ENCODE peak calls at places on chromosomes 1 and 21, in seven cellular contexts. D, R, L, O, G, C and N are unnamed samples.

GRCh38 chr1:156711011-156711817 is 5.8 kb upstream of the CRABP2 start:
- DNase-seq in O (no peak), G (no peak), C (peak), R (no peak), D (no peak), L (no peak), N (no peak)

GRCh38 chr1:62882161-62882560 is 98.2 kb downstream of the ATG4C start:
- DNase-seq in O (no peak), L (no peak), R (no peak), D (no peak), G (no peak), C (peak), N (no peak)

GRCh38 chr1:204161609-204162497 is 4.3 kb downstream of the REN start:
- DNase-seq in D (no peak), C (no peak), R (no peak), G (peak), O (no peak), L (no peak), N (no peak)

GRCh38 chr1:119549719-119550141 is 42.7 kb downstream of the HSD3B1 start:
- DNase-seq in D (no peak), R (peak), G (peak), L (peak), C (peak), O (no peak), N (peak)

GRCh38 chr1:94992863-94993563 is 66.1 kb upstream of the CNN3 start:
- DNase-seq in D (no peak), O (no peak), C (no peak), G (no peak), R (no peak), L (no peak), N (no peak)

GRCh38 chr1:27391511-27392095 is 819 bp upstream of the GPR3 start:
- DNase-seq in L (no peak), G (no peak), D (peak), O (peak), C (peak), R (peak), N (no peak)

GRCh38 chr1:164602480-164603093 is 43.6 kb downstream of the PBX1 start:
- DNase-seq in D (no peak), O (no peak), R (peak), G (peak), C (no peak), L (no peak), N (peak)

GRCh38 chr1:110120960-110121561 is 8.8 kb downstream of the UBL4B start:
- DNase-seq in G (no peak), C (no peak), O (no peak), R (no peak), L (no peak), D (no peak), N (no peak)

GRCh38 chr1:9211291-9211811 is 23.2 kb upstream of the H6PD start:
- DNase-seq in O (no peak), D (no peak), C (no peak), L (no peak), R (no peak), G (no peak), N (no peak)

GRCh38 chr1:180652791-180653190 is 21.0 kb downstream of the XPR1 start:
- DNase-seq in G (no peak), L (no peak), R (no peak), C (no peak), D (no peak), O (no peak), N (no peak)

GRCh38 chr1:173269490-173270230 is 62.5 kb upstream of the TNFSF4 start:
- DNase-seq in L (no peak), C (no peak), R (no peak), G (no peak), D (no peak), O (no peak), N (no peak)

GRCh38 chr1:111847519-111847918 is 91.8 kb downstream of the DDX20 start:
- DNase-seq in D (no peak), C (no peak), L (no peak), R (no peak), O (no peak), G (no peak), N (no peak)

GRCh38 chr1:115478933-115479551 is 141.0 kb upstream of the NGF start:
- DNase-seq in L (no peak), G (peak), C (no peak), O (no peak), R (no peak), D (no peak), N (peak)

GRCh38 chr1:232962761-232963357 is 12.4 kb downstream of the NTPCR start:
- DNase-seq in L (no peak), D (no peak), R (no peak), O (no peak), G (no peak), C (no peak), N (no peak)

GRCh38 chr1:55204997-55205396 is 10.2 kb downstream of the USP24 start:
- DNase-seq in G (no peak), R (no peak), D (no peak), O (no peak), C (no peak), L (no peak), N (no peak)

GRCh38 chr1:21280482-21280881 is 9.8 kb downstream of the ECE1 start:
- DNase-seq in R (no peak), G (no peak), C (no peak), D (no peak), O (no peak), L (no peak), N (no peak)

GRCh38 chr1:78432016-78432415 is 58.8 kb upstream of the PTGFR start:
- DNase-seq in L (no peak), D (no peak), O (no peak), C (no peak), G (no peak), R (no peak), N (no peak)

GRCh38 chr1:151976015-151976343 is 17.7 kb downstream of the S100A10 start:
- DNase-seq in D (no peak), O (no peak), R (no peak), C (no peak), L (no peak), G (no peak), N (no peak)

GRCh38 chr1:247331172-247331525 is 518 bp downstream of the ZNF496 start:
- DNase-seq in R (peak), G (peak), O (peak), L (peak), D (no peak), C (peak), N (peak)

GRCh38 chr1:3504151-3504822 is 49.8 kb downstream of the ARHGEF16 start:
- DNase-seq in O (no peak), L (no peak), C (no peak), R (peak), G (no peak), D (peak), N (peak)

GRCh38 chr1:39124282-39124681 is 80.2 kb upstream of the MACF1 start:
- DNase-seq in D (no peak), R (no peak), O (no peak), C (no peak), L (no peak), G (no peak), N (no peak)

GRCh38 chr21:46006547-46007497 is 25.3 kb downstream of the COL6A1 start:
- DNase-seq in C (no peak), R (peak), L (no peak), O (no peak), G (peak), D (no peak), N (no peak)

GRCh38 chr1:8362701-8363101 is 44.8 kb downstream of the SLC45A1 start:
- DNase-seq in R (no peak), C (no peak), D (no peak), G (no peak), O (no peak), L (no peak), N (no peak)

GRCh38 chr1:61160526-61160925 is 78.2 kb downstream of the NFIA start:
- DNase-seq in O (no peak), R (no peak), C (no peak), D (no peak), L (no peak), G (no peak), N (no peak)

GRCh38 chr1:235266325-235266724 is 61.7 kb downstream of the ARID4B start:
- DNase-seq in D (no peak), G (no peak), O (no peak), L (no peak), C (no peak), R (no peak), N (no peak)

GRCh38 chr1:6287431-6287886 is 26.6 kb upstream of the GPR153 start:
- DNase-seq in G (no peak), D (no peak), L (no peak), O (no peak), R (no peak), C (no peak), N (no peak)

GRCh38 chr1:53117836-53118235 is 24.6 kb downstream of the SLC1A7 start:
- DNase-seq in C (no peak), D (no peak), O (no peak), G (no peak), R (no peak), L (no peak), N (peak)

GRCh38 chr21:42513151-42513984 is at the start of gene SLC37A1:
- DNase-seq in D (no peak), G (peak), O (peak), L (no peak), R (no peak), C (no peak), N (peak)

GRCh38 chr1:103496014-103496635 is 29.4 kb upstream of the RNPC3 start:
- DNase-seq in G (no peak), D (no peak), R (no peak), C (no peak), O (no peak), L (no peak), N (no peak)

GRCh38 chr1:42966688-42967609 is 8.3 kb upstream of the SLC2A1 start:
- DNase-seq in R (no peak), L (no peak), O (no peak), G (no peak), C (no peak), D (no peak), N (no peak)

GRCh38 chr1:116400780-116401179 is 27.7 kb downstream of the ATP1A1 start:
- DNase-seq in D (no peak), O (no peak), R (no peak), L (no peak), C (no peak), G (no peak), N (no peak)

GRCh38 chr21:36547464-36547863 is 67.5 kb upstream of the CLDN14 start:
- DNase-seq in L (no peak), C (no peak), D (no peak), O (no peak), G (no peak), R (no peak), N (no peak)

GRCh38 chr1:28279721-28280120 is 20.4 kb downstream of the SESN2 start:
- DNase-seq in G (no peak), C (no peak), O (no peak), R (no peak), L (no peak), D (no peak), N (no peak)

GRCh38 chr21:20882462-20883415 is 115.5 kb upstream of the NCAM2 start:
- DNase-seq in O (no peak), D (no peak), G (no peak), C (peak), R (no peak), L (no peak), N (peak)

GRCh38 chr1:211257831-211258225 is 1.3 kb upstream of the RCOR3 start:
- DNase-seq in R (no peak), C (no peak), L (no peak), G (no peak), D (no peak), O (no peak), N (no peak)

GRCh38 chr1:21815724-21816311 is 3.8 kb downstream of the LDLRAD2 start:
- DNase-seq in R (no peak), D (no peak), L (peak), C (no peak), O (no peak), G (peak), N (peak)

GRCh38 chr1:16612332-16613172 is 812 bp downstream of the NBPF1 start:
- DNase-seq in C (peak), O (no peak), D (no peak), G (peak), L (no peak), R (no peak), N (peak)

GRCh38 chr1:206135248-206135647 is 18.1 kb upstream of the AVPR1B start:
- DNase-seq in R (no peak), L (no peak), C (peak), G (no peak), O (no peak), D (no peak), N (no peak)